ENCODE peak calls at places on chromosomes 6 and 20, in seven cellular contexts. N is GM23248, M is PC-9, K is hepatocyte, G is fibroblast of lung, J is GM23338, I is neural progenitor cell. Z is an unnamed sample.

GRCh38 chr20:64090165-64090564 is 6.0 kb upstream of the LKAAEAR1 start:
- DNase-seq in N (no peak), M (no peak), K (no peak), G (no peak), J (no peak), I (peak), Z (no peak)

GRCh38 chr20:62943396-62943795 is 5.4 kb downstream of the GID8 start:
- DNase-seq in N (no peak), M (no peak), K (no peak), G (no peak), J (no peak), I (no peak), Z (no peak)

GRCh38 chr6:53956068-53956711 is 155.1 kb upstream of the MLIP start:
- DNase-seq in N (peak), M (peak), K (peak), G (peak), J (peak), I (peak), Z (peak)

GRCh38 chr6:133432021-133432989 is 191.1 kb downstream of the EYA4 start:
- DNase-seq in N (no peak), M (no peak), K (no peak), G (no peak), J (peak), I (peak), Z (no peak)

GRCh38 chr20:18314786-18315406 is 26.6 kb downstream of the ZNF133 start:
- DNase-seq in N (peak), M (peak), K (no peak), G (peak), J (no peak), I (no peak), Z (peak)

GRCh38 chr6:42539135-42539534 is 24.7 kb upstream of the UBR2 start:
- DNase-seq in N (no peak), M (no peak), K (no peak), G (no peak), J (no peak), I (no peak), Z (no peak)

GRCh38 chr6:2783188-2783957 is 18.2 kb downstream of the WRNIP1 start:
- DNase-seq in N (no peak), M (no peak), K (no peak), G (no peak), J (peak), I (peak), Z (no peak)

GRCh38 chr6:34696739-34697543 is at the start of gene ILRUN:
- DNase-seq in N (peak), M (peak), K (peak), G (peak), J (peak), I (peak), Z (peak)

GRCh38 chr6:17899491-17899890 is 87.9 kb downstream of the KIF13A start:
- DNase-seq in N (no peak), M (no peak), K (no peak), G (no peak), J (no peak), I (no peak), Z (no peak)

GRCh38 chr6:56403663-56404200 is 156.4 kb upstream of the COL21A1 start:
- DNase-seq in N (no peak), M (no peak), K (no peak), G (no peak), J (no peak), I (no peak), Z (no peak)

GRCh38 chr6:170069611-170070010 is 221.3 kb downstream of the DLL1 start:
- DNase-seq in N (no peak), M (no peak), K (no peak), G (no peak), J (no peak), I (no peak), Z (no peak)

GRCh38 chr6:156659317-156660198 is 117.6 kb upstream of the ARID1B start:
- DNase-seq in N (no peak), M (no peak), K (no peak), G (no peak), J (no peak), I (no peak), Z (no peak)

DNA sequence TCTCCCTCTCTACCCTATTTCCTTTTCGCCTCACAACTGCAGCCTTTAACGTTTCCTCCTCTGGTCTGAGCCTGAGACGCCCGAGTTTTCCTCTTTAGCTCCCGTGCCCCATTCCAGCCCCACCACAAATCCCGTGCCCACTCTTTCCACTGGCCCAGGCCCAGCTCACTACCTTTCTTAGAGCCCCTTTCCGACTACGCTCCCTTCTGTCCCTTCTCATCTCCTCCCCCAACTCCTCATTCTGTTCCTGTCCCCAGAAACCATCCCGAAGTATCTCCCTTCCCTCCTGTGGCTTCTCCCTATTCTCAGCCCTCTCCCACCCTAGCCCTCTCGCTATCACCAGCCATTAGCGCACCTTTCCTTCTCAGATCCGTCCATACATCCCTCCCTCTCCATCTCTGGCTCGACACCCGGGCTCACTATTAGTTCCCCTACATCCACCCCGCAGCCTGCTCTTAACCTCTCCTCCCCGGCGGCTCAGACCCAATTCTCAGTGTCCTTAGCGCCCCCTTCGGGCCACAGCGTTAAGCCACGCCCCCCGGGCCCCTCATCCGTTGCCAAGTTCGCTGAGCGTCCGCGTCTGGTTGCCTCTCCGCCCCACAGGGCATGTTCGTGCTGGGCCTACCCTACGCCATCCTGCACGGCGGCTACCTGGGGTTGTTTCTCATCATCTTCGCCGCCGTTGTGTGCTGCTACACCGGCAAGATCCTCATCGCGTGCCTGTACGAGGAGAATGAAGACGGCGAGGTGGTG is 2.7 kb downstream of the SLC32A1 start:
- DNase-seq in N (peak), M (no peak), K (no peak), G (peak), J (peak), I (peak), Z (no peak)
- TF ChIP-seq EZH2 in N (peak), M (no peak), K (peak), G (peak), J (peak), I (peak), Z (peak)

GRCh38 chr20:37734228-37734980 is 40.6 kb downstream of the CTNNBL1 start:
- DNase-seq in N (peak), M (no peak), K (no peak), G (peak), J (no peak), I (no peak), Z (peak)
- H3K4me2 ChIP-seq in N (no peak), M (no peak), K (no peak), G (no peak), J (no peak), I (no peak), Z (peak)

GRCh38 chr6:137750284-137750683 is 116.8 kb upstream of the TNFAIP3 start:
- DNase-seq in N (no peak), M (no peak), K (no peak), G (no peak), J (no peak), I (no peak), Z (no peak)
- H2AFZ ChIP-seq in N (peak), M (no peak), K (no peak), G (no peak), J (peak), I (peak), Z (peak)

GRCh38 chr20:2695206-2695983 is 2.8 kb downstream of the EBF4 start:
- DNase-seq in N (no peak), M (no peak), K (no peak), G (no peak), J (no peak), I (no peak), Z (no peak)

GRCh38 chr20:2694519-2694918 is 1.9 kb downstream of the EBF4 start:
- DNase-seq in N (no peak), M (no peak), K (no peak), G (no peak), J (no peak), I (peak), Z (no peak)

GRCh38 chr20:2692886-2693285 is 306 bp downstream of the EBF4 start:
- DNase-seq in N (peak), M (no peak), K (no peak), G (no peak), J (no peak), I (peak), Z (no peak)

GRCh38 chr20:2693286-2693995 is 861 bp downstream of the EBF4 start:
- DNase-seq in N (peak), M (no peak), K (peak), G (peak), J (peak), I (peak), Z (no peak)

DNA sequence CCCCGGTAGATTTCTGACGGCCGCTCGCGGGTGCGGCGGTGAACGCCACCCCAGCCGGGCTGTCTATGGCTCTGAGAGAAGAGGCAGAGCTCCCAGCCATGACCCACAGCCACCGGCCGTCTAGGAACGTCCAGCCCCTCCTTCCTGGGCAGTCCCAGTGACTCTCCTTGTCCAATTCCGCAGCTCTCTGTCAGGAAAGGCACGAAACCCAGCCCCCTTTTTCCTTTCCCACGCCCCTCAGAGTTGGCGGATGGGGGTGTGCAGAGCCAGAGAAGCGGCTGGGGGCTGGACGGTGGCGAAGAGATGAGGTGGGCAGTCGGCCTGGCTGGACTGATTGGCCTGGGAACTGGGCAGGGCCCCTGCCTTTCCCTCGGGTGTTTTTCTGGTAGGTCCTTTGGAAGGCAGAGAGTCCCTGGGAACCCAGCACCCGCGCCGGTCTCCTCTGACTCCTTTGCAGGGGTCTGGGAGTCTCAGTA is 1.5 kb downstream of the EBF4 start:
- DNase-seq in N (no peak), M (no peak), K (no peak), G (no peak), J (peak), I (peak), Z (no peak)
- TF ChIP-seq EZH2 in N (no peak), M (no peak), K (no peak), G (peak), J (no peak), I (peak), Z (peak)

GRCh38 chr6:44254201-44254956 is 2.9 kb downstream of the SLC35B2 start:
- DNase-seq in N (no peak), M (no peak), K (no peak), G (no peak), J (no peak), I (no peak), Z (no peak)

GRCh38 chr6:44253307-44254101 is 3.8 kb downstream of the SLC35B2 start:
- DNase-seq in N (peak), M (peak), K (peak), G (no peak), J (peak), I (peak), Z (no peak)

GRCh38 chr6:44250718-44251123 is 3.8 kb downstream of the HSP90AB1 start:
- DNase-seq in N (no peak), M (no peak), K (no peak), G (no peak), J (no peak), I (no peak), Z (no peak)

GRCh38 chr6:44250067-44250717 is 3.3 kb downstream of the HSP90AB1 start:
- DNase-seq in N (no peak), M (no peak), K (no peak), G (no peak), J (no peak), I (no peak), Z (no peak)

GRCh38 chr6:44251576-44252524 is 4.9 kb downstream of the HSP90AB1 start:
- DNase-seq in N (no peak), M (no peak), K (no peak), G (no peak), J (no peak), I (no peak), Z (no peak)
- H3K4me2 ChIP-seq in N (no peak), M (peak), K (no peak), G (no peak), J (no peak), I (no peak), Z (peak)

Z was measured in astrocyte.